ENCODE peak calls at places on chromosomes 12 and 14, in four cellular contexts. One of them, this sample, is unnamed.

GRCh38 chr14:103281496-103282231 is 52.4 kb upstream of the EIF5 start:
- DNase-seq in A549: peak; percentile 70
- DNase-seq in GOT3: no peak
- DNase-seq in posterior cingulate gyrus: no peak
- DNase-seq in this sample: no peak

GRCh38 chr12:130706885-130707570 is 9.1 kb downstream of the RIMBP2 start:
- DNase-seq in A549: no peak
- DNase-seq in GOT3: no peak
- DNase-seq in posterior cingulate gyrus: no peak
- DNase-seq in this sample: no peak

GRCh38 chr14:35576260-35576659 is 42.3 kb downstream of the INSM2 start:
- DNase-seq in A549: no peak
- DNase-seq in GOT3: no peak
- DNase-seq in posterior cingulate gyrus: no peak
- DNase-seq in this sample: no peak

GRCh38 chr12:28313631-28314030 is 123.4 kb downstream of the CCDC91 start:
- DNase-seq in A549: no peak
- DNase-seq in GOT3: no peak
- DNase-seq in posterior cingulate gyrus: no peak
- DNase-seq in this sample: no peak

GRCh38 chr12:64746663-64747062 is 12.5 kb downstream of the GNS start:
- DNase-seq in A549: no peak
- DNase-seq in GOT3: no peak
- DNase-seq in posterior cingulate gyrus: no peak
- DNase-seq in this sample: no peak

GRCh38 chr12:130704606-130705005 is 11.5 kb downstream of the RIMBP2 start:
- DNase-seq in A549: no peak
- DNase-seq in GOT3: no peak
- DNase-seq in posterior cingulate gyrus: no peak
- DNase-seq in this sample: no peak

GRCh38 chr12:80442426-80443222 is 1.4 kb upstream of the PTPRQ start:
- DNase-seq in A549: peak; percentile 29
- DNase-seq in GOT3: no peak
- DNase-seq in posterior cingulate gyrus: no peak
- DNase-seq in this sample: no peak

GRCh38 chr12:49451468-49452259 is 84.4 kb downstream of the SPATS2 start:
- DNase-seq in A549: no peak
- DNase-seq in GOT3: no peak
- DNase-seq in posterior cingulate gyrus: no peak
- DNase-seq in this sample: no peak

GRCh38 chr12:33663000-33663654 is 223.5 kb upstream of the SYT10 start:
- DNase-seq in A549: no peak
- DNase-seq in GOT3: no peak
- DNase-seq in posterior cingulate gyrus: no peak
- DNase-seq in this sample: no peak

GRCh38 chr12:52914722-52915121 is 9.8 kb upstream of the KRT8 start:
- DNase-seq in A549: no peak
- DNase-seq in GOT3: no peak
- DNase-seq in posterior cingulate gyrus: no peak
- DNase-seq in this sample: no peak

GRCh38 chr14:91317381-91318313 is 73.1 kb upstream of the GPR68 start:
- DNase-seq in A549: no peak
- DNase-seq in GOT3: no peak
- DNase-seq in posterior cingulate gyrus: no peak
- DNase-seq in this sample: no peak

GRCh38 chr12:32155041-32155440 is 48.4 kb downstream of the BICD1 start:
- DNase-seq in A549: no peak
- DNase-seq in GOT3: no peak
- DNase-seq in posterior cingulate gyrus: no peak
- DNase-seq in this sample: no peak

GRCh38 chr14:103329421-103330347 is 4.4 kb upstream of the EIF5 start:
- DNase-seq in A549: peak; percentile 68
- DNase-seq in GOT3: no peak
- DNase-seq in posterior cingulate gyrus: no peak
- DNase-seq in this sample: no peak

This sample was measured in SW 1271.